ENCODE peak calls at places on chromosomes 11 and 22, in six cellular contexts. One of them, this sample, is unnamed.

GRCh38 chr11:118437046-118437735 is 899 bp downstream of the KMT2A start:
- DNase-seq in EH: peak; percentile 52
- DNase-seq in nephron progenitor cell: peak; percentile 54
- DNase-seq in endodermal cell: peak; percentile 87
- DNase-seq in activated gamma-delta T cell treated with Interleukin-2 at 50 U/mL for 16 hours: peak; percentile 38
- DNase-seq in renal cortical epithelial cell: no peak
- DNase-seq in this sample: peak; percentile 53

GRCh38 chr11:2275334-2276279 is 5.2 kb upstream of the ASCL2 start:
- DNase-seq in endodermal cell: no peak
- DNase-seq in renal cortical epithelial cell: no peak
- DNase-seq in nephron progenitor cell: no peak
- DNase-seq in EH: no peak
- DNase-seq in activated gamma-delta T cell treated with Interleukin-2 at 50 U/mL for 16 hours: no peak
- DNase-seq in this sample: no peak

GRCh38 chr11:129119036-129119435 is 73.1 kb downstream of the ARHGAP32 start:
- DNase-seq in EH: no peak
- DNase-seq in activated gamma-delta T cell treated with Interleukin-2 at 50 U/mL for 16 hours: no peak
- DNase-seq in nephron progenitor cell: no peak
- DNase-seq in renal cortical epithelial cell: no peak
- DNase-seq in endodermal cell: no peak
- DNase-seq in this sample: no peak

GRCh38 chr11:23226331-23226909 is 366.1 kb upstream of the CCDC179 start:
- DNase-seq in nephron progenitor cell: no peak
- DNase-seq in renal cortical epithelial cell: no peak
- DNase-seq in activated gamma-delta T cell treated with Interleukin-2 at 50 U/mL for 16 hours: no peak
- DNase-seq in EH: peak; percentile 53
- DNase-seq in endodermal cell: no peak
- DNase-seq in this sample: no peak

GRCh38 chr11:87976009-87976408 is 199.2 kb downstream of the RAB38 start:
- DNase-seq in endodermal cell: no peak
- DNase-seq in EH: no peak
- DNase-seq in nephron progenitor cell: no peak
- DNase-seq in renal cortical epithelial cell: no peak
- DNase-seq in activated gamma-delta T cell treated with Interleukin-2 at 50 U/mL for 16 hours: no peak
- DNase-seq in this sample: no peak

GRCh38 chr22:28438183-28438778 is 241.4 kb downstream of the TTC28 start:
- DNase-seq in EH: no peak
- DNase-seq in endodermal cell: no peak
- DNase-seq in activated gamma-delta T cell treated with Interleukin-2 at 50 U/mL for 16 hours: no peak
- DNase-seq in renal cortical epithelial cell: no peak
- DNase-seq in nephron progenitor cell: no peak
- DNase-seq in this sample: no peak

GRCh38 chr11:30984442-30984816 is 385.1 kb downstream of the DCDC1 start:
- DNase-seq in activated gamma-delta T cell treated with Interleukin-2 at 50 U/mL for 16 hours: no peak
- DNase-seq in renal cortical epithelial cell: peak; percentile 25
- DNase-seq in nephron progenitor cell: no peak
- DNase-seq in endodermal cell: no peak
- DNase-seq in EH: no peak
- DNase-seq in this sample: no peak

GRCh38 chr11:93537022-93537421 is 6.2 kb downstream of the SMCO4 start:
- DNase-seq in activated gamma-delta T cell treated with Interleukin-2 at 50 U/mL for 16 hours: no peak
- DNase-seq in nephron progenitor cell: no peak
- DNase-seq in EH: no peak
- DNase-seq in endodermal cell: no peak
- DNase-seq in renal cortical epithelial cell: no peak
- DNase-seq in this sample: peak; percentile 66

GRCh38 chr22:22802346-22802970 is 85.2 kb upstream of the IGLL5 start:
- DNase-seq in EH: no peak
- DNase-seq in activated gamma-delta T cell treated with Interleukin-2 at 50 U/mL for 16 hours: peak; percentile 51
- DNase-seq in nephron progenitor cell: no peak
- DNase-seq in endodermal cell: no peak
- DNase-seq in renal cortical epithelial cell: no peak
- DNase-seq in this sample: no peak

GRCh38 chr11:32050256-32050655 is 40.6 kb upstream of the RCN1 start:
- DNase-seq in nephron progenitor cell: no peak
- DNase-seq in activated gamma-delta T cell treated with Interleukin-2 at 50 U/mL for 16 hours: no peak
- DNase-seq in endodermal cell: no peak
- DNase-seq in EH: no peak
- DNase-seq in renal cortical epithelial cell: no peak
- DNase-seq in this sample: no peak

GRCh38 chr11:60906132-60906972 is at the start of gene PRPF19:
- DNase-seq in endodermal cell: peak; percentile 100
- DNase-seq in EH: peak; percentile 98
- DNase-seq in nephron progenitor cell: peak; percentile 100
- DNase-seq in renal cortical epithelial cell: peak; percentile 95
- DNase-seq in activated gamma-delta T cell treated with Interleukin-2 at 50 U/mL for 16 hours: peak; percentile 99
- DNase-seq in this sample: peak; percentile 97

GRCh38 chr11:16843307-16843706 is 104.9 kb downstream of the C11orf58 start:
- DNase-seq in nephron progenitor cell: no peak
- DNase-seq in activated gamma-delta T cell treated with Interleukin-2 at 50 U/mL for 16 hours: no peak
- DNase-seq in EH: no peak
- DNase-seq in endodermal cell: no peak
- DNase-seq in renal cortical epithelial cell: no peak
- DNase-seq in this sample: peak; percentile 8

GRCh38 chr11:49851971-49852389 is 100.2 kb upstream of the OR4C13 start:
- DNase-seq in endodermal cell: no peak
- DNase-seq in activated gamma-delta T cell treated with Interleukin-2 at 50 U/mL for 16 hours: no peak
- DNase-seq in nephron progenitor cell: no peak
- DNase-seq in renal cortical epithelial cell: no peak
- DNase-seq in EH: no peak
- DNase-seq in this sample: no peak

GRCh38 chr11:41146326-41146725 is 313.1 kb downstream of the LRRC4C start:
- DNase-seq in activated gamma-delta T cell treated with Interleukin-2 at 50 U/mL for 16 hours: no peak
- DNase-seq in EH: no peak
- DNase-seq in endodermal cell: no peak
- DNase-seq in renal cortical epithelial cell: no peak
- DNase-seq in nephron progenitor cell: no peak
- DNase-seq in this sample: no peak

GRCh38 chr11:73365352-73366264 is 10.6 kb upstream of the RELT start:
- DNase-seq in nephron progenitor cell: no peak
- DNase-seq in endodermal cell: no peak
- DNase-seq in renal cortical epithelial cell: no peak
- DNase-seq in EH: no peak
- DNase-seq in activated gamma-delta T cell treated with Interleukin-2 at 50 U/mL for 16 hours: no peak
- DNase-seq in this sample: no peak

This sample was measured in body of pancreas.